ENCODE peak calls at places on chromosomes 12 and 14, in five cellular contexts. One of them, this sample, is unnamed.
A peak's percentile ranks its signal among the peaks of the same experiment; 100 is the strongest.

GRCh38 chr12:12839886-12840285 is 26.7 kb downstream of the DDX47 start:
- DNase-seq in CD8-positive, alpha-beta T cell: no peak
- DNase-seq in tibial artery: peak; percentile 57
- DNase-seq in AG10803: peak; percentile 80
- DNase-seq in fibroblast of mammary gland: peak; percentile 87
- DNase-seq in this sample: no peak

GRCh38 chr14:105411017-105411941 is 8.3 kb upstream of the MTA1 start:
- DNase-seq in tibial artery: no peak
- DNase-seq in fibroblast of mammary gland: peak; percentile 17
- DNase-seq in CD8-positive, alpha-beta T cell: no peak
- DNase-seq in AG10803: peak; percentile 24
- DNase-seq in this sample: no peak

GRCh38 chr14:22427771-22428228 is 161.2 kb downstream of the DAD1 start:
- DNase-seq in fibroblast of mammary gland: peak; percentile 75
- DNase-seq in tibial artery: peak; percentile 62
- DNase-seq in AG10803: peak; percentile 63
- DNase-seq in CD8-positive, alpha-beta T cell: no peak
- DNase-seq in this sample: no peak

GRCh38 chr14:102342238-102342637 is 20.5 kb downstream of the CINP start:
- DNase-seq in CD8-positive, alpha-beta T cell: no peak
- DNase-seq in tibial artery: no peak
- DNase-seq in fibroblast of mammary gland: no peak
- DNase-seq in AG10803: no peak
- DNase-seq in this sample: no peak

GRCh38 chr12:127230843-127231260 is 1036.1 kb upstream of the TMEM132C start:
- DNase-seq in CD8-positive, alpha-beta T cell: no peak
- DNase-seq in fibroblast of mammary gland: peak; percentile 100
- DNase-seq in AG10803: peak; percentile 94
- DNase-seq in tibial artery: no peak
- DNase-seq in this sample: no peak

GRCh38 chr14:95915326-95915725 is 38.7 kb downstream of the TUNAR start:
- DNase-seq in fibroblast of mammary gland: no peak
- DNase-seq in CD8-positive, alpha-beta T cell: no peak
- DNase-seq in tibial artery: no peak
- DNase-seq in AG10803: no peak
- DNase-seq in this sample: no peak

GRCh38 chr12:19048943-19049342 is 80.6 kb upstream of the PLEKHA5 start:
- DNase-seq in fibroblast of mammary gland: no peak
- DNase-seq in tibial artery: no peak
- DNase-seq in AG10803: peak; percentile 19
- DNase-seq in CD8-positive, alpha-beta T cell: no peak
- DNase-seq in this sample: no peak

GRCh38 chr12:14430394-14430986 is 65.0 kb downstream of the ATF7IP start:
- DNase-seq in CD8-positive, alpha-beta T cell: no peak
- DNase-seq in fibroblast of mammary gland: no peak
- DNase-seq in tibial artery: no peak
- DNase-seq in AG10803: no peak
- DNase-seq in this sample: no peak

GRCh38 chr12:117352260-117352659 is 9.2 kb downstream of the NOS1 start:
- DNase-seq in AG10803: no peak
- DNase-seq in tibial artery: no peak
- DNase-seq in CD8-positive, alpha-beta T cell: no peak
- DNase-seq in fibroblast of mammary gland: no peak
- DNase-seq in this sample: no peak

GRCh38 chr12:75724913-75725312 is 213.5 kb upstream of the KRR1 start:
- DNase-seq in AG10803: peak; percentile 91
- DNase-seq in CD8-positive, alpha-beta T cell: no peak
- DNase-seq in tibial artery: no peak
- DNase-seq in fibroblast of mammary gland: peak; percentile 92
- DNase-seq in this sample: no peak

GRCh38 chr14:52355016-52355430 is 40.9 kb downstream of the PTGER2 start:
- DNase-seq in AG10803: peak; percentile 96
- DNase-seq in CD8-positive, alpha-beta T cell: no peak
- DNase-seq in tibial artery: no peak
- DNase-seq in fibroblast of mammary gland: peak; percentile 96
- DNase-seq in this sample: no peak

GRCh38 chr14:74609721-74610120 is 2.3 kb downstream of the LTBP2 start:
- DNase-seq in CD8-positive, alpha-beta T cell: no peak
- DNase-seq in AG10803: no peak
- DNase-seq in tibial artery: no peak
- DNase-seq in fibroblast of mammary gland: peak; percentile 40
- DNase-seq in this sample: no peak

GRCh38 chr14:22630486-22630885 is 13.7 kb downstream of the OR6J1 start:
- DNase-seq in AG10803: peak; percentile 77
- DNase-seq in fibroblast of mammary gland: peak; percentile 90
- DNase-seq in tibial artery: no peak
- DNase-seq in CD8-positive, alpha-beta T cell: no peak
- DNase-seq in this sample: no peak

GRCh38 chr12:65728913-65729793 is 95.1 kb upstream of the HMGA2 start:
- DNase-seq in fibroblast of mammary gland: no peak
- DNase-seq in tibial artery: no peak
- DNase-seq in AG10803: peak; percentile 13
- DNase-seq in CD8-positive, alpha-beta T cell: no peak
- DNase-seq in this sample: no peak

GRCh38 chr14:102140750-102141145 is 1.1 kb downstream of the WDR20 start:
- DNase-seq in CD8-positive, alpha-beta T cell: no peak
- DNase-seq in fibroblast of mammary gland: no peak
- DNase-seq in tibial artery: no peak
- DNase-seq in AG10803: peak; percentile 6
- DNase-seq in this sample: no peak

GRCh38 chr12:88156075-88156654 is 14.1 kb downstream of the TMTC3 start:
- DNase-seq in CD8-positive, alpha-beta T cell: no peak
- DNase-seq in fibroblast of mammary gland: no peak
- DNase-seq in AG10803: no peak
- DNase-seq in tibial artery: no peak
- DNase-seq in this sample: no peak

GRCh38 chr12:120230326-120230973 is 29.5 kb upstream of the RPLP0 start:
- DNase-seq in tibial artery: peak; percentile 79
- DNase-seq in CD8-positive, alpha-beta T cell: no peak
- DNase-seq in AG10803: peak; percentile 91
- DNase-seq in fibroblast of mammary gland: peak; percentile 94
- DNase-seq in this sample: no peak

GRCh38 chr12:25197608-25198007 is 2.6 kb downstream of the ETFRF1 start:
- DNase-seq in tibial artery: no peak
- DNase-seq in CD8-positive, alpha-beta T cell: no peak
- DNase-seq in AG10803: no peak
- DNase-seq in fibroblast of mammary gland: no peak
- DNase-seq in this sample: no peak

GRCh38 chr12:20000229-20000869 is 368.0 kb upstream of the PDE3A start:
- DNase-seq in fibroblast of mammary gland: no peak
- DNase-seq in CD8-positive, alpha-beta T cell: no peak
- DNase-seq in AG10803: no peak
- DNase-seq in tibial artery: no peak
- DNase-seq in this sample: no peak

GRCh38 chr14:59829469-59829868 is 41.1 kb downstream of the RTN1 start:
- DNase-seq in fibroblast of mammary gland: no peak
- DNase-seq in tibial artery: no peak
- DNase-seq in AG10803: peak; percentile 0
- DNase-seq in CD8-positive, alpha-beta T cell: no peak
- DNase-seq in this sample: no peak

GRCh38 chr14:92173668-92174067 is 51.9 kb downstream of the CPSF2 start:
- DNase-seq in tibial artery: no peak
- DNase-seq in fibroblast of mammary gland: no peak
- DNase-seq in AG10803: peak; percentile 28
- DNase-seq in CD8-positive, alpha-beta T cell: no peak
- DNase-seq in this sample: no peak

GRCh38 chr14:75561013-75561432 is 17.4 kb upstream of the FLVCR2 start:
- DNase-seq in AG10803: peak; percentile 62
- DNase-seq in fibroblast of mammary gland: peak; percentile 71
- DNase-seq in CD8-positive, alpha-beta T cell: peak; percentile 69
- DNase-seq in tibial artery: peak; percentile 54
- DNase-seq in this sample: no peak

GRCh38 chr12:22374499-22374898 is 40.0 kb upstream of the ST8SIA1 start:
- DNase-seq in tibial artery: no peak
- DNase-seq in AG10803: no peak
- DNase-seq in fibroblast of mammary gland: no peak
- DNase-seq in CD8-positive, alpha-beta T cell: no peak
- DNase-seq in this sample: no peak

GRCh38 chr12:53102883-53103807 is at the start of gene SOAT2:
- DNase-seq in tibial artery: no peak
- DNase-seq in fibroblast of mammary gland: no peak
- DNase-seq in CD8-positive, alpha-beta T cell: peak; percentile 74
- DNase-seq in AG10803: no peak
- DNase-seq in this sample: peak; percentile 44

GRCh38 chr12:112169966-112170365 is 44.6 kb downstream of the TRAFD1 start:
- DNase-seq in tibial artery: no peak
- DNase-seq in fibroblast of mammary gland: no peak
- DNase-seq in AG10803: no peak
- DNase-seq in CD8-positive, alpha-beta T cell: no peak
- DNase-seq in this sample: no peak

GRCh38 chr14:93733646-93734045 is 54.6 kb downstream of the PRIMA1 start:
- DNase-seq in tibial artery: no peak
- DNase-seq in CD8-positive, alpha-beta T cell: no peak
- DNase-seq in AG10803: no peak
- DNase-seq in fibroblast of mammary gland: no peak
- DNase-seq in this sample: no peak

GRCh38 chr12:53754633-53755261 is 3.0 kb upstream of the CISTR start:
- DNase-seq in CD8-positive, alpha-beta T cell: no peak
- DNase-seq in AG10803: peak; percentile 46
- DNase-seq in tibial artery: no peak
- DNase-seq in fibroblast of mammary gland: peak; percentile 66
- DNase-seq in this sample: no peak

GRCh38 chr14:86013663-86014062 is 483.7 kb downstream of the FLRT2 start:
- DNase-seq in AG10803: no peak
- DNase-seq in tibial artery: no peak
- DNase-seq in fibroblast of mammary gland: peak; percentile 80
- DNase-seq in CD8-positive, alpha-beta T cell: no peak
- DNase-seq in this sample: no peak

DNA sequence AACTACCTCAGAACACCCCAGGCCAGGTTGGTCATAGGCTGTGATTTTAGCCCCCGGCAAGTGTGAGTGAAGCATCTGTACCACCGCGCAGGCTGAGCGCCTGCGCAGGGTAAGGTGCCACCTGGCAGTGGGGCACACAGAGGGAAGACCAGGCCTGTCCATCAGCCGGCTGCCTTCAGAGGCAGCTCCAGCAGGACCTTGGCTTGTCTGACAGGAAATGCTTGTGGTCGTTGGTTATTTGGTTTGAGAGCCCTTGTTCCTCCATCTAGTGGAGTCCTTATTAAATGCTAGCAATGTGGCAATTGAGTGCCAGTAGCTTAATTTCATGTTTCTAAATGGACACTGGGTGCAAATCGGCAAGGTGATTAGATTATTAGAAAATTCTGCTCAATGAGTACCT is 27.5 kb downstream of the SLC25A29 start:
- DNase-seq in AG10803: peak; percentile 76
- DNase-seq in fibroblast of mammary gland: peak; percentile 50
- DNase-seq in tibial artery: no peak
- DNase-seq in CD8-positive, alpha-beta T cell: no peak
- DNase-seq in this sample: no peak
- TF ChIP-seq CTCF in AG10803: peak; percentile 57
- TF ChIP-seq CTCF in fibroblast of mammary gland: peak; percentile 24
- TF ChIP-seq CTCF in tibial artery: no peak
- TF ChIP-seq CTCF in CD8-positive, alpha-beta T cell: no peak
- TF ChIP-seq CTCF in this sample: peak; percentile 29

DNA sequence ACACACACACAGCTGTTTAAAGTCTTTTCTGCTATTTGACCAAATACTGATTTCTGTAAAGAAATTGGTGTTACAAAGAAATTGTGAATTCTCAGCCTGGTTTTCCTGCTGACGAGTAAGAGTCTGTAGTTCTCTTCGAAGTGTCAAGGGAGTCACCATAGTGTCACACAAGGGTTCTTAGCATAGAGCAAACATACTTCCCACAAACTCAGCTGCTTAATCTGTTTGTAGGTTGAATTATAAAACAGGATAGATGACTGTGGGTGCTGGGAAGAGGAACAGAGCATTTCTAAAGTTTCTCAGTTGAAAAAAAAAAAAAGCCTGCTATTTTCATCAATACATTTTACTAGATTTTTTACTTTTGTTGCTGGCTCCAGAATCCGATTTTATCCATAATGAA is 82.9 kb downstream of the FOXA1 start:
- DNase-seq in AG10803: no peak
- DNase-seq in tibial artery: no peak
- DNase-seq in fibroblast of mammary gland: no peak
- DNase-seq in CD8-positive, alpha-beta T cell: no peak
- DNase-seq in this sample: no peak
- H3K4me3 ChIP-seq in AG10803: no peak overlapping the region
- H3K4me3 ChIP-seq in tibial artery: no peak overlapping the region
- H3K4me3 ChIP-seq in fibroblast of mammary gland: no peak overlapping the region
- H3K4me3 ChIP-seq in CD8-positive, alpha-beta T cell: no peak overlapping the region
- H3K4me3 ChIP-seq in this sample: no peak overlapping the region

DNA sequence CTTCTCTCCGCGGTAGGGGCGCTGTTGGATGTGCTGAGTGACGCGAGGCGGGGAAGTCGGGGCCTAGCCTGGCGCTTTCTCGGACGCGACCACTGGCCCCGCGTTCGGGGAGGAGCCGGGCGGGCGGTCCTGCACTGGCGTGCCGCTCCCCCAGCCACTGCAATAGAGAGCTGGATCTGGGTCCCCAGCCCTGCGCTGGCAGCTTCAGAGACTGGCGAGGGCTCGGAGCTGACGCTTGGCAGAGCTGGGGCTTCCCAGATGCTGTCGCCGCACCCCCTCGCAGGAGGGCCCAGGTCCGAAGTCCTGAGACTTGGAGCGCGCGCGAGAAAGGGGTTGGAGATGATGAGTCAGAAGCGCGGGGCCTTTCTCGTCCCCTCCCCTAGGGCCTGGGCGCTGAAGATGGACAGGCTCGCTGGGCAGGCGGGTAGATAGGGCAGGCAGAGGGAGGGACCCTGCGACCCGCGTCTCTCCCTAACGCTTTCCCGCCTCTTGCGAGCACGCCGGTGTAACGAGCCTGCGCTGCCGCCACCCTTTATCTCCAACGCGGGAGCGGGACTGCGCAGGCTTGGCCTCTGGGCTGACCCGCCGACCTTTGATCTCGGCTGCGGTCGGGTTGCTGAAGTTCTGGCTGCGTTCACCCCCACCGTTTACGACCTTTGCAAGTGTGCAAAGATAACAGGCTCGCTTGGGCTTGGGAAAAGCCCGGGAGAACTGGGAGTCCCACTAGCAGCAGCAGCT is 3.0 kb downstream of the TMEM253 start:
- DNase-seq in CD8-positive, alpha-beta T cell: peak; percentile 96
- DNase-seq in fibroblast of mammary gland: peak; percentile 94
- DNase-seq in tibial artery: peak; percentile 98
- DNase-seq in AG10803: peak; percentile 94
- DNase-seq in this sample: peak; percentile 88
- TF ChIP-seq CTCF in CD8-positive, alpha-beta T cell: peak; percentile 73
- TF ChIP-seq CTCF in fibroblast of mammary gland: peak; percentile 68
- TF ChIP-seq CTCF in tibial artery: peak; percentile 86
- TF ChIP-seq CTCF in AG10803: peak; percentile 74
- TF ChIP-seq CTCF in this sample: peak; percentile 79

GRCh38 chr14:61706096-61706690 is 10.9 kb downstream of the HIF1A start:
- DNase-seq in CD8-positive, alpha-beta T cell: no peak
- DNase-seq in AG10803: no peak
- DNase-seq in fibroblast of mammary gland: no peak
- DNase-seq in tibial artery: no peak
- DNase-seq in this sample: no peak

GRCh38 chr14:61705017-61705416 is 9.7 kb downstream of the HIF1A start:
- DNase-seq in fibroblast of mammary gland: no peak
- DNase-seq in CD8-positive, alpha-beta T cell: no peak
- DNase-seq in tibial artery: no peak
- DNase-seq in AG10803: no peak
- DNase-seq in this sample: no peak

GRCh38 chr14:61704554-61704953 is 9.2 kb downstream of the HIF1A start:
- DNase-seq in fibroblast of mammary gland: no peak
- DNase-seq in tibial artery: no peak
- DNase-seq in CD8-positive, alpha-beta T cell: no peak
- DNase-seq in AG10803: no peak
- DNase-seq in this sample: no peak

GRCh38 chr14:61701946-61702345 is 6.6 kb downstream of the HIF1A start:
- DNase-seq in tibial artery: no peak
- DNase-seq in CD8-positive, alpha-beta T cell: no peak
- DNase-seq in fibroblast of mammary gland: no peak
- DNase-seq in AG10803: no peak
- DNase-seq in this sample: no peak

GRCh38 chr14:61703342-61704129 is 8.2 kb downstream of the HIF1A start:
- DNase-seq in AG10803: no peak
- DNase-seq in fibroblast of mammary gland: no peak
- DNase-seq in CD8-positive, alpha-beta T cell: no peak
- DNase-seq in tibial artery: no peak
- DNase-seq in this sample: no peak
- H3K4me3 ChIP-seq in AG10803: no peak overlapping the region
- H3K4me3 ChIP-seq in fibroblast of mammary gland: peak overlapping the region; percentile 34
- H3K4me3 ChIP-seq in CD8-positive, alpha-beta T cell: no peak overlapping the region
- H3K4me3 ChIP-seq in tibial artery: no peak overlapping the region
- H3K4me3 ChIP-seq in this sample: no peak overlapping the region